ENCODE peak calls at places on chromosome 9, in nine cellular contexts. W is activated T-cell treated with anti-CD3 and anti-CD28 coated beads, Interleukin-2, amount 50 U/mL, for 4 hours; S is ureter; E is NCI-H1092; H is transverse colon; C is CD4-positive, alpha-beta memory T cell; I is GM04504; J is anterior cingulate cortex; T is gastrocnemius medialis. Q is an unnamed sample.

GRCh38 chr9:81395301-81396054 is 293.9 kb downstream of the TLE1 start:
- DNase-seq in W (no peak), S (no peak), E (peak; percentile 22), H (no peak), C (no peak), I (no peak), J (no peak), T (no peak), Q (no peak)

GRCh38 chr9:112011051-112011620 is 114.5 kb downstream of the UGCG start:
- DNase-seq in W (no peak), S (no peak), E (no peak), H (no peak), C (no peak), I (no peak), J (no peak), T (no peak), Q (no peak)

GRCh38 chr9:21027295-21027694 is 4.1 kb downstream of the HACD4 start:
- DNase-seq in W (no peak), S (no peak), E (no peak), H (no peak), C (no peak), I (no peak), J (no peak), T (no peak), Q (no peak)

GRCh38 chr9:121528642-121529041 is 29.0 kb upstream of the GGTA1 start:
- DNase-seq in W (no peak), S (no peak), E (no peak), H (no peak), C (no peak), I (no peak), J (no peak), T (no peak), Q (no peak)

GRCh38 chr9:137303031-137303892 is 1.2 kb upstream of the NRARP start:
- DNase-seq in W (no peak), S (no peak), E (no peak), H (peak; percentile 77), C (no peak), I (no peak), J (no peak), T (no peak), Q (no peak)

GRCh38 chr9:101578378-101578777 is 16.4 kb downstream of the PPP3R2 start:
- DNase-seq in W (no peak), S (no peak), E (no peak), H (no peak), C (no peak), I (no peak), J (no peak), T (no peak), Q (no peak)

GRCh38 chr9:83986765-83987401 is 6.3 kb downstream of the RMI1 start:
- DNase-seq in W (no peak), S (no peak), E (no peak), H (peak; percentile 70), C (no peak), I (no peak), J (no peak), T (no peak), Q (no peak)

GRCh38 chr9:92634712-92635605 is 35.0 kb downstream of the IPPK start:
- DNase-seq in W (peak; percentile 54), S (peak; percentile 83), E (peak; percentile 11), H (peak; percentile 77), C (peak; percentile 54), I (no peak), J (no peak), T (peak; percentile 27), Q (peak; percentile 51)

GRCh38 chr9:109114670-109115069 is 5.1 kb downstream of the TMEM245 start:
- DNase-seq in W (no peak), S (no peak), E (no peak), H (no peak), C (no peak), I (no peak), J (no peak), T (no peak), Q (no peak)

GRCh38 chr9:117622347-117622746 is 81.9 kb upstream of the TLR4 start:
- DNase-seq in W (no peak), S (no peak), E (no peak), H (no peak), C (no peak), I (no peak), J (no peak), T (no peak), Q (no peak)

GRCh38 chr9:111356567-111357244 is 26.7 kb upstream of the OR2K2 start:
- DNase-seq in W (no peak), S (no peak), E (no peak), H (no peak), C (no peak), I (peak; percentile 66), J (no peak), T (no peak), Q (no peak)

GRCh38 chr9:79604921-79605562 is 33.3 kb downstream of the TLE4 start:
- DNase-seq in W (no peak), S (no peak), E (no peak), H (no peak), C (no peak), I (no peak), J (no peak), T (no peak), Q (no peak)

GRCh38 chr9:123246534-123246933 is 21.9 kb downstream of the STRBP start:
- DNase-seq in W (no peak), S (no peak), E (no peak), H (no peak), C (no peak), I (no peak), J (no peak), T (no peak), Q (no peak)

GRCh38 chr9:78821126-78821822 is 524.3 kb downstream of the PSAT1 start:
- DNase-seq in W (no peak), S (no peak), E (peak; percentile 12), H (no peak), C (peak; percentile 13), I (no peak), J (no peak), T (no peak), Q (no peak)

GRCh38 chr9:82957526-82958379 is 105.2 kb downstream of the RASEF start:
- DNase-seq in W (no peak), S (no peak), E (peak; percentile 40), H (no peak), C (no peak), I (no peak), J (no peak), T (no peak), Q (no peak)

GRCh38 chr9:112130997-112131396 is 44.1 kb downstream of the SUSD1 start:
- DNase-seq in W (no peak), S (no peak), E (no peak), H (no peak), C (no peak), I (no peak), J (no peak), T (no peak), Q (no peak)

GRCh38 chr9:95313010-95313498 is 4.5 kb downstream of the FANCC start:
- DNase-seq in W (no peak), S (peak; percentile 60), E (peak; percentile 91), H (peak; percentile 83), C (no peak), I (no peak), J (peak; percentile 2), T (peak; percentile 39), Q (no peak)

GRCh38 chr9:18786936-18787658 is 245.9 kb downstream of the SAXO1 start:
- DNase-seq in W (no peak), S (no peak), E (no peak), H (no peak), C (no peak), I (peak; percentile 2), J (no peak), T (no peak), Q (no peak)

GRCh38 chr9:33320568-33321261 is 30.4 kb downstream of the NFX1 start:
- DNase-seq in W (no peak), S (no peak), E (no peak), H (no peak), C (no peak), I (peak; percentile 88), J (no peak), T (peak; percentile 33), Q (no peak)

GRCh38 chr9:70602364-70603019 is 188.0 kb upstream of the KLF9 start:
- DNase-seq in W (peak; percentile 37), S (peak; percentile 69), E (peak; percentile 63), H (peak; percentile 61), C (peak; percentile 60), I (peak; percentile 68), J (no peak), T (peak; percentile 47), Q (peak; percentile 49)

GRCh38 chr9:32783168-32783891 is at the start of gene TMEM215:
- DNase-seq in W (no peak), S (no peak), E (no peak), H (no peak), C (no peak), I (no peak), J (no peak), T (no peak), Q (no peak)

GRCh38 chr9:104860280-104860679 is 67.7 kb downstream of the ABCA1 start:
- DNase-seq in W (no peak), S (no peak), E (no peak), H (no peak), C (no peak), I (no peak), J (no peak), T (no peak), Q (no peak)

GRCh38 chr9:131747352-131747751 is 7.5 kb upstream of the RAPGEF1 start:
- DNase-seq in W (peak; percentile 19), S (no peak), E (no peak), H (no peak), C (peak; percentile 55), I (peak; percentile 43), J (no peak), T (no peak), Q (peak; percentile 34)

GRCh38 chr9:13429271-13429670 is 149.8 kb upstream of the MPDZ start:
- DNase-seq in W (no peak), S (no peak), E (no peak), H (no peak), C (no peak), I (no peak), J (no peak), T (no peak), Q (no peak)

GRCh38 chr9:124216474-124217176 is 41.1 kb upstream of the NEK6 start:
- DNase-seq in W (peak; percentile 14), S (no peak), E (no peak), H (peak; percentile 56), C (peak; percentile 35), I (no peak), J (no peak), T (no peak), Q (peak; percentile 56)

GRCh38 chr9:116695441-116695840 is 8.3 kb downstream of the TRIM32 start:
- DNase-seq in W (no peak), S (no peak), E (no peak), H (no peak), C (no peak), I (no peak), J (no peak), T (no peak), Q (no peak)

GRCh38 chr9:123453058-123453667 is 97.2 kb downstream of the CRB2 start:
- DNase-seq in W (no peak), S (no peak), E (no peak), H (no peak), C (no peak), I (no peak), J (no peak), T (no peak), Q (no peak)

GRCh38 chr9:86500667-86501435 is 146.6 kb upstream of the TUT7 start:
- DNase-seq in W (no peak), S (no peak), E (no peak), H (no peak), C (no peak), I (peak; percentile 73), J (no peak), T (no peak), Q (no peak)

GRCh38 chr9:69432623-69433022 is 107.6 kb downstream of the ENTREP1 start:
- DNase-seq in W (no peak), S (no peak), E (no peak), H (no peak), C (no peak), I (no peak), J (no peak), T (no peak), Q (no peak)

GRCh38 chr9:34547960-34548603 is 25.3 kb upstream of the ENHO start:
- DNase-seq in W (no peak), S (peak; percentile 76), E (peak; percentile 47), H (peak; percentile 70), C (peak; percentile 17), I (peak; percentile 48), J (no peak), T (peak; percentile 52), Q (no peak)

GRCh38 chr9:33287087-33287490 is 3.2 kb upstream of the NFX1 start:
- DNase-seq in W (peak; percentile 26), S (peak; percentile 52), E (peak; percentile 28), H (peak; percentile 53), C (peak; percentile 69), I (peak; percentile 43), J (no peak), T (no peak), Q (peak; percentile 38)

Q was measured in activated CD4-positive, alpha-beta T cell treated with anti-CD3 and anti-CD28 coated beads for 4 hours.